ENCODE peak calls at places on chromosomes 6 and 20, in ten cellular contexts. X, U, D, P, J, V, R, E, F and O are unnamed samples.

GRCh38 chr6:28336284-28337024 is 506 bp upstream of the ZSCAN31 start:
- DNase-seq in X (peak), U (no peak), D (no peak), P (peak), J (peak), V (no peak), R (peak), E (no peak), F (peak), O (no peak)

GRCh38 chr6:135323202-135323668 is 142.1 kb downstream of the MYB start:
- DNase-seq in X (peak), U (no peak), D (no peak), P (no peak), J (no peak), V (no peak), R (peak), E (no peak), F (no peak), O (no peak)

GRCh38 chr6:5215181-5215580 is 45.6 kb downstream of the LYRM4 start:
- DNase-seq in X (no peak), U (no peak), D (no peak), P (no peak), J (no peak), V (no peak), R (no peak), E (no peak), F (peak), O (no peak)

GRCh38 chr6:109008951-109009760 is 85.5 kb downstream of the SESN1 start:
- DNase-seq in X (peak), U (peak), D (peak), P (peak), J (peak), V (peak), R (peak), E (peak), F (peak), O (peak)

GRCh38 chr6:3831741-3832530 is 17.2 kb upstream of the FAM50B start:
- DNase-seq in X (no peak), U (no peak), D (no peak), P (no peak), J (no peak), V (no peak), R (no peak), E (no peak), F (peak), O (no peak)

GRCh38 chr20:40797425-40797824 is 108.4 kb upstream of the MAFB start:
- DNase-seq in X (no peak), U (no peak), D (no peak), P (peak), J (peak), V (no peak), R (peak), E (peak), F (peak), O (no peak)

GRCh38 chr6:71345505-71345904 is 56.9 kb downstream of the OGFRL1 start:
- DNase-seq in X (no peak), U (no peak), D (no peak), P (no peak), J (no peak), V (no peak), R (no peak), E (no peak), F (no peak), O (no peak)

GRCh38 chr20:38649275-38649891 is 47.8 kb downstream of the ARHGAP40 start:
- DNase-seq in X (no peak), U (no peak), D (no peak), P (peak), J (peak), V (peak), R (no peak), E (no peak), F (peak), O (no peak)

GRCh38 chr20:62583424-62583920 is 58.8 kb upstream of the SLCO4A1 start:
- DNase-seq in X (no peak), U (no peak), D (no peak), P (peak), J (no peak), V (no peak), R (no peak), E (no peak), F (no peak), O (no peak)

GRCh38 chr6:121437861-121438651 is 2.6 kb downstream of the GJA1 start:
- DNase-seq in X (no peak), U (no peak), D (no peak), P (peak), J (no peak), V (no peak), R (no peak), E (no peak), F (peak), O (no peak)

GRCh38 chr6:110618591-110619267 is 142.3 kb upstream of the SLC22A16 start:
- DNase-seq in X (no peak), U (no peak), D (no peak), P (no peak), J (peak), V (no peak), R (no peak), E (no peak), F (peak), O (no peak)

GRCh38 chr20:23343590-23343989 is 7.0 kb upstream of the NXT1 start:
- DNase-seq in X (no peak), U (no peak), D (no peak), P (no peak), J (no peak), V (no peak), R (no peak), E (no peak), F (no peak), O (no peak)

GRCh38 chr20:4076671-4077070 is 61.3 kb upstream of the RNF24 start:
- DNase-seq in X (no peak), U (no peak), D (no peak), P (no peak), J (no peak), V (no peak), R (no peak), E (no peak), F (peak), O (no peak)

GRCh38 chr6:90722648-90723047 is 135.8 kb upstream of the MAP3K7 start:
- DNase-seq in X (no peak), U (no peak), D (no peak), P (no peak), J (no peak), V (no peak), R (no peak), E (no peak), F (no peak), O (no peak)

GRCh38 chr6:46128476-46128875 is 1.3 kb upstream of the ENPP4 start:
- DNase-seq in X (no peak), U (no peak), D (no peak), P (no peak), J (no peak), V (no peak), R (no peak), E (no peak), F (no peak), O (no peak)

GRCh38 chr6:107539409-107539808 is 49.5 kb downstream of the SOBP start:
- DNase-seq in X (no peak), U (no peak), D (no peak), P (no peak), J (no peak), V (no peak), R (no peak), E (no peak), F (no peak), O (no peak)

GRCh38 chr20:48738399-48739304 is 89.1 kb downstream of the PREX1 start:
- DNase-seq in X (peak), U (no peak), D (no peak), P (no peak), J (no peak), V (no peak), R (peak), E (no peak), F (no peak), O (no peak)

GRCh38 chr6:111276335-111276734 is 189.0 kb downstream of the SLC16A10 start:
- DNase-seq in X (no peak), U (no peak), D (no peak), P (no peak), J (no peak), V (no peak), R (no peak), E (no peak), F (peak), O (no peak)

GRCh38 chr6:42236680-42237473 is 19.2 kb upstream of the MRPS10 start:
- DNase-seq in X (no peak), U (no peak), D (no peak), P (no peak), J (no peak), V (no peak), R (no peak), E (no peak), F (no peak), O (no peak)

GRCh38 chr6:130033999-130034814 is 15.8 kb downstream of the L3MBTL3 start:
- DNase-seq in X (no peak), U (no peak), D (no peak), P (no peak), J (no peak), V (no peak), R (no peak), E (no peak), F (peak), O (peak)

GRCh38 chr20:7503501-7503900 is 436.8 kb downstream of the HAO1 start:
- DNase-seq in X (no peak), U (no peak), D (no peak), P (no peak), J (no peak), V (no peak), R (no peak), E (no peak), F (peak), O (no peak)

GRCh38 chr6:116010400-116011095 is 50.1 kb downstream of the FRK start:
- DNase-seq in X (no peak), U (peak), D (peak), P (peak), J (peak), V (peak), R (peak), E (no peak), F (peak), O (peak)

GRCh38 chr6:134195164-134195906 is 122.6 kb downstream of the SGK1 start:
- DNase-seq in X (no peak), U (no peak), D (no peak), P (no peak), J (no peak), V (no peak), R (no peak), E (no peak), F (peak), O (no peak)

GRCh38 chr6:14375940-14376339 is 258.4 kb downstream of the CD83 start:
- DNase-seq in X (peak), U (no peak), D (no peak), P (no peak), J (no peak), V (no peak), R (no peak), E (no peak), F (no peak), O (no peak)

GRCh38 chr6:129793447-129793846 is 67.7 kb downstream of the TMEM244 start:
- DNase-seq in X (no peak), U (no peak), D (no peak), P (no peak), J (no peak), V (no peak), R (peak), E (no peak), F (no peak), O (no peak)

GRCh38 chr6:148954934-148955915 is 208.4 kb downstream of the UST start:
- DNase-seq in X (no peak), U (no peak), D (no peak), P (no peak), J (no peak), V (no peak), R (no peak), E (no peak), F (peak), O (no peak)